ENCODE peak calls at places on chromosomes 6 and 20, in seven cellular contexts. One of them, this sample, is unnamed.

GRCh38 chr20:51803157-51803854 is 985 bp upstream of the SALL4 start:
- DNase-seq in fibroblast of the aortic adventitia: peak; percentile 30
- DNase-seq in hepatocyte: no peak
- DNase-seq in neural progenitor cell: no peak
- DNase-seq in AG10803: no peak
- DNase-seq in heart right ventricle: no peak
- DNase-seq in BJ: no peak
- DNase-seq in this sample: no peak

GRCh38 chr20:46043556-46043955 is 14.5 kb downstream of the SLC12A5 start:
- DNase-seq in fibroblast of the aortic adventitia: no peak
- DNase-seq in hepatocyte: no peak
- DNase-seq in neural progenitor cell: no peak
- DNase-seq in AG10803: no peak
- DNase-seq in heart right ventricle: no peak
- DNase-seq in BJ: no peak
- DNase-seq in this sample: no peak

GRCh38 chr20:20780127-20780822 is 67.8 kb upstream of the RALGAPA2 start:
- DNase-seq in fibroblast of the aortic adventitia: peak; percentile 44
- DNase-seq in hepatocyte: peak; percentile 49
- DNase-seq in neural progenitor cell: no peak
- DNase-seq in AG10803: peak; percentile 13
- DNase-seq in heart right ventricle: peak; percentile 77
- DNase-seq in BJ: no peak
- DNase-seq in this sample: no peak

GRCh38 chr6:139442188-139442625 is 67.8 kb upstream of the CITED2 start:
- DNase-seq in fibroblast of the aortic adventitia: no peak
- DNase-seq in hepatocyte: no peak
- DNase-seq in neural progenitor cell: no peak
- DNase-seq in AG10803: no peak
- DNase-seq in heart right ventricle: no peak
- DNase-seq in BJ: no peak
- DNase-seq in this sample: no peak

GRCh38 chr6:7219310-7219709 is 93.7 kb downstream of the SSR1 start:
- DNase-seq in fibroblast of the aortic adventitia: no peak
- DNase-seq in hepatocyte: peak; percentile 37
- DNase-seq in neural progenitor cell: no peak
- DNase-seq in AG10803: peak; percentile 19
- DNase-seq in heart right ventricle: peak; percentile 48
- DNase-seq in BJ: no peak
- DNase-seq in this sample: no peak

GRCh38 chr6:150269857-150270223 is 99.0 kb upstream of the IYD start:
- DNase-seq in fibroblast of the aortic adventitia: peak; percentile 45
- DNase-seq in hepatocyte: peak; percentile 72
- DNase-seq in neural progenitor cell: no peak
- DNase-seq in AG10803: peak; percentile 35
- DNase-seq in heart right ventricle: no peak
- DNase-seq in BJ: no peak
- DNase-seq in this sample: no peak

GRCh38 chr6:69706724-69707123 is 90.1 kb downstream of the LMBRD1 start:
- DNase-seq in fibroblast of the aortic adventitia: no peak
- DNase-seq in hepatocyte: no peak
- DNase-seq in neural progenitor cell: no peak
- DNase-seq in AG10803: no peak
- DNase-seq in heart right ventricle: no peak
- DNase-seq in BJ: no peak
- DNase-seq in this sample: no peak

GRCh38 chr20:43895235-43895634 is 19.4 kb upstream of the TOX2 start:
- DNase-seq in fibroblast of the aortic adventitia: peak; percentile 94
- DNase-seq in hepatocyte: no peak
- DNase-seq in neural progenitor cell: no peak
- DNase-seq in AG10803: peak; percentile 82
- DNase-seq in heart right ventricle: no peak
- DNase-seq in BJ: no peak
- DNase-seq in this sample: no peak

GRCh38 chr6:154384196-154384595 is 27.6 kb upstream of the IPCEF1 start:
- DNase-seq in fibroblast of the aortic adventitia: no peak
- DNase-seq in hepatocyte: no peak
- DNase-seq in neural progenitor cell: no peak
- DNase-seq in AG10803: no peak
- DNase-seq in heart right ventricle: no peak
- DNase-seq in BJ: no peak
- DNase-seq in this sample: no peak

GRCh38 chr6:25934181-25934580 is 3.7 kb upstream of the SLC17A2 start:
- DNase-seq in fibroblast of the aortic adventitia: no peak
- DNase-seq in hepatocyte: no peak
- DNase-seq in neural progenitor cell: no peak
- DNase-seq in AG10803: no peak
- DNase-seq in heart right ventricle: no peak
- DNase-seq in BJ: no peak
- DNase-seq in this sample: no peak

GRCh38 chr6:37125779-37126553 is 44.0 kb upstream of the PIM1 start:
- DNase-seq in fibroblast of the aortic adventitia: no peak
- DNase-seq in hepatocyte: peak; percentile 49
- DNase-seq in neural progenitor cell: peak; percentile 94
- DNase-seq in AG10803: no peak
- DNase-seq in heart right ventricle: no peak
- DNase-seq in BJ: no peak
- DNase-seq in this sample: no peak

GRCh38 chr6:128919412-128919811 is 36.5 kb downstream of the LAMA2 start:
- DNase-seq in fibroblast of the aortic adventitia: peak; percentile 63
- DNase-seq in hepatocyte: no peak
- DNase-seq in neural progenitor cell: no peak
- DNase-seq in AG10803: peak; percentile 76
- DNase-seq in heart right ventricle: no peak
- DNase-seq in BJ: peak; percentile 38
- DNase-seq in this sample: peak; percentile 42

GRCh38 chr20:19380211-19380610 is 167.8 kb downstream of the SLC24A3 start:
- DNase-seq in fibroblast of the aortic adventitia: no peak
- DNase-seq in hepatocyte: no peak
- DNase-seq in neural progenitor cell: no peak
- DNase-seq in AG10803: no peak
- DNase-seq in heart right ventricle: no peak
- DNase-seq in BJ: no peak
- DNase-seq in this sample: no peak

GRCh38 chr6:129686941-129687627 is 22.9 kb downstream of the ARHGAP18 start:
- DNase-seq in fibroblast of the aortic adventitia: peak; percentile 59
- DNase-seq in hepatocyte: no peak
- DNase-seq in neural progenitor cell: no peak
- DNase-seq in AG10803: peak; percentile 52
- DNase-seq in heart right ventricle: no peak
- DNase-seq in BJ: no peak
- DNase-seq in this sample: no peak

GRCh38 chr6:26016326-26017275 is 54.0 kb downstream of the TRIM38 start:
- DNase-seq in fibroblast of the aortic adventitia: no peak
- DNase-seq in hepatocyte: no peak
- DNase-seq in neural progenitor cell: no peak
- DNase-seq in AG10803: no peak
- DNase-seq in heart right ventricle: peak; percentile 66
- DNase-seq in BJ: no peak
- DNase-seq in this sample: no peak

GRCh38 chr20:47141941-47142781 is 214.3 kb downstream of the ZMYND8 start:
- DNase-seq in fibroblast of the aortic adventitia: peak; percentile 21
- DNase-seq in hepatocyte: no peak
- DNase-seq in neural progenitor cell: no peak
- DNase-seq in AG10803: no peak
- DNase-seq in heart right ventricle: no peak
- DNase-seq in BJ: no peak
- DNase-seq in this sample: no peak

GRCh38 chr6:149967591-149967990 is 3.8 kb downstream of the ULBP1 start:
- DNase-seq in fibroblast of the aortic adventitia: no peak
- DNase-seq in hepatocyte: no peak
- DNase-seq in neural progenitor cell: no peak
- DNase-seq in AG10803: no peak
- DNase-seq in heart right ventricle: no peak
- DNase-seq in BJ: no peak
- DNase-seq in this sample: no peak

GRCh38 chr20:44467289-44467883 is 8.3 kb upstream of the TTPAL start:
- DNase-seq in fibroblast of the aortic adventitia: peak; percentile 14
- DNase-seq in hepatocyte: peak; percentile 44
- DNase-seq in neural progenitor cell: peak; percentile 21
- DNase-seq in AG10803: no peak
- DNase-seq in heart right ventricle: peak; percentile 46
- DNase-seq in BJ: no peak
- DNase-seq in this sample: no peak

GRCh38 chr20:44728835-44729342 is 13.7 kb downstream of the CCN5 start:
- DNase-seq in fibroblast of the aortic adventitia: peak; percentile 82
- DNase-seq in hepatocyte: peak; percentile 71
- DNase-seq in neural progenitor cell: peak; percentile 36
- DNase-seq in AG10803: peak; percentile 91
- DNase-seq in heart right ventricle: peak; percentile 71
- DNase-seq in BJ: peak; percentile 77
- DNase-seq in this sample: peak; percentile 85

GRCh38 chr6:75230484-75231325 is 12.9 kb downstream of the COX7A2 start:
- DNase-seq in fibroblast of the aortic adventitia: peak; percentile 78
- DNase-seq in hepatocyte: peak; percentile 77
- DNase-seq in neural progenitor cell: peak; percentile 66
- DNase-seq in AG10803: peak; percentile 76
- DNase-seq in heart right ventricle: no peak
- DNase-seq in BJ: no peak
- DNase-seq in this sample: peak; percentile 38

GRCh38 chr6:11589261-11589660 is 51.7 kb downstream of the TMEM170B start:
- DNase-seq in fibroblast of the aortic adventitia: peak; percentile 61
- DNase-seq in hepatocyte: no peak
- DNase-seq in neural progenitor cell: no peak
- DNase-seq in AG10803: no peak
- DNase-seq in heart right ventricle: no peak
- DNase-seq in BJ: no peak
- DNase-seq in this sample: no peak

GRCh38 chr6:15620616-15621015 is 42.2 kb downstream of the DTNBP1 start:
- DNase-seq in fibroblast of the aortic adventitia: no peak
- DNase-seq in hepatocyte: no peak
- DNase-seq in neural progenitor cell: peak; percentile 33
- DNase-seq in AG10803: no peak
- DNase-seq in heart right ventricle: no peak
- DNase-seq in BJ: no peak
- DNase-seq in this sample: no peak

GRCh38 chr6:143745160-143746133 is 67.7 kb downstream of the PHACTR2 start:
- DNase-seq in fibroblast of the aortic adventitia: peak; percentile 67
- DNase-seq in hepatocyte: peak; percentile 80
- DNase-seq in neural progenitor cell: peak; percentile 65
- DNase-seq in AG10803: peak; percentile 64
- DNase-seq in heart right ventricle: no peak
- DNase-seq in BJ: no peak
- DNase-seq in this sample: no peak

GRCh38 chr6:156963712-156964700 is 186.8 kb downstream of the ARID1B start:
- DNase-seq in fibroblast of the aortic adventitia: peak; percentile 70
- DNase-seq in hepatocyte: peak; percentile 26
- DNase-seq in neural progenitor cell: no peak
- DNase-seq in AG10803: peak; percentile 61
- DNase-seq in heart right ventricle: no peak
- DNase-seq in BJ: no peak
- DNase-seq in this sample: no peak

GRCh38 chr6:38209291-38209865 is 389.9 kb downstream of the ZFAND3 start:
- DNase-seq in fibroblast of the aortic adventitia: peak; percentile 4
- DNase-seq in hepatocyte: no peak
- DNase-seq in neural progenitor cell: no peak
- DNase-seq in AG10803: no peak
- DNase-seq in heart right ventricle: no peak
- DNase-seq in BJ: no peak
- DNase-seq in this sample: no peak

GRCh38 chr6:90982051-90982450 is 395.2 kb upstream of the MAP3K7 start:
- DNase-seq in fibroblast of the aortic adventitia: no peak
- DNase-seq in hepatocyte: no peak
- DNase-seq in neural progenitor cell: no peak
- DNase-seq in AG10803: no peak
- DNase-seq in heart right ventricle: no peak
- DNase-seq in BJ: no peak
- DNase-seq in this sample: no peak

GRCh38 chr20:32544260-32544722 is 40.8 kb downstream of the NOL4L start:
- DNase-seq in fibroblast of the aortic adventitia: no peak
- DNase-seq in hepatocyte: no peak
- DNase-seq in neural progenitor cell: no peak
- DNase-seq in AG10803: no peak
- DNase-seq in heart right ventricle: no peak
- DNase-seq in BJ: no peak
- DNase-seq in this sample: no peak
- H3K4me3 ChIP-seq in fibroblast of the aortic adventitia: no peak overlapping the region
- H3K4me3 ChIP-seq in hepatocyte: no peak overlapping the region
- H3K4me3 ChIP-seq in neural progenitor cell: no peak overlapping the region
- H3K4me3 ChIP-seq in AG10803: no peak overlapping the region
- H3K4me3 ChIP-seq in heart right ventricle: no peak overlapping the region
- H3K4me3 ChIP-seq in BJ: no peak overlapping the region
- H3K4me3 ChIP-seq in this sample: no peak overlapping the region

DNA sequence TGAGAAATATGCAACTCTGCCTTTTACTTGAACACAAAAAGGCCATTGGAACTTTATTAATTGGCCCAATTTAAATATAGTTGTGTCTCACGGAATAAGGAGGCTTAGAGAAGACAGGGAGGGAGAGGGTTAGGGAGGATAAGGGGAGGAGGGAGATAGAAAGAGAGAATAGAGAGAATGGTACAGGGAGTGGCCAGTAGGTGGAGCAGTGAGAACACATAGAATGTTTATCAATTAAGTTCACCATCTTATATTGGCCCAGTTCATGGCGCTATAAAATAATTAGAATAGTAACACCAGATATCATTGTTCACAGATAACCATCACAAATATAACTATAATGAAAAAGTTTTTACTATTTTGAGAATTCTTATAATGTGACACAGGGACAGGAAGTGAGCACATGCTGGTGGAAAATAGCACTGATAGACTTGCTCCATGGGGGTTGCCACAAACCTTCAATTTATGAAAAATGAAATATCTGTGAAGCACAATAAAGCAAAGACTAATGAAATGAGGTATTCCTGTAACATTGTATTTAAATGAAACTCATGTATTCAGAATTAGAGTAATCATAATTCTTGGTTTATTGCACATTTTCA is 374.1 kb upstream of the MANEA start:
- DNase-seq in fibroblast of the aortic adventitia: peak; percentile 28
- DNase-seq in hepatocyte: peak; percentile 71
- DNase-seq in neural progenitor cell: peak; percentile 59
- DNase-seq in AG10803: no peak
- DNase-seq in heart right ventricle: no peak
- DNase-seq in BJ: no peak
- DNase-seq in this sample: no peak
- TF ChIP-seq CTCF in fibroblast of the aortic adventitia: peak; percentile 51
- TF ChIP-seq CTCF in hepatocyte: peak; percentile 70
- TF ChIP-seq CTCF in neural progenitor cell: peak; percentile 78
- TF ChIP-seq CTCF in AG10803: peak; percentile 30
- TF ChIP-seq CTCF in heart right ventricle: peak; percentile 38
- TF ChIP-seq CTCF in BJ: peak; percentile 29
- TF ChIP-seq CTCF in this sample: peak; percentile 29

GRCh38 chr6:112214749-112215269 is 39.6 kb downstream of the LAMA4 start:
- DNase-seq in fibroblast of the aortic adventitia: peak; percentile 32
- DNase-seq in hepatocyte: peak; percentile 72
- DNase-seq in neural progenitor cell: no peak
- DNase-seq in AG10803: no peak
- DNase-seq in heart right ventricle: no peak
- DNase-seq in BJ: no peak
- DNase-seq in this sample: no peak
- H3K4me3 ChIP-seq in fibroblast of the aortic adventitia: no peak overlapping the region
- H3K4me3 ChIP-seq in hepatocyte: no peak overlapping the region
- H3K4me3 ChIP-seq in neural progenitor cell: no peak overlapping the region
- H3K4me3 ChIP-seq in AG10803: no peak overlapping the region
- H3K4me3 ChIP-seq in heart right ventricle: no peak overlapping the region
- H3K4me3 ChIP-seq in BJ: no peak overlapping the region
- H3K4me3 ChIP-seq in this sample: no peak overlapping the region

DNA sequence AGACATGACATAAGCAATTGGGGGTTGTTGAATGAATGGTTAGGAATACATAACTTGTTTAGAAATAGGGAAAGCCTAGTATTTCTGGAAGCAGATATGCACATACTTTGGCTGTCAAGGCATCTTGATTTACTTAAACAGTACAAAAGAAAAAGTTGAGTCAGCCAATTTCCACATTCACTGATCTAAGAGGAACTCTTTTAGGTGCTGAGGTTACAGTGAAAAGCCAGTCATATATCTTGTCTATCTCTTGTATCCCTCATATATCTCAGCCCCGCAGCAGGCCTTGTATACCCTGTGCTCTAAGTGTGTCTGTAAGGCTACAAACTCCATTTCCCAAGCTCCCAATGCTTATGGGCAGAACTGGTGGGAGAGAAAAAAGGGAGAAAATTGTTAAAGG is 11.6 kb downstream of the ZKSCAN4 start:
- DNase-seq in fibroblast of the aortic adventitia: no peak
- DNase-seq in hepatocyte: no peak
- DNase-seq in neural progenitor cell: no peak
- DNase-seq in AG10803: peak; percentile 10
- DNase-seq in heart right ventricle: no peak
- DNase-seq in BJ: no peak
- DNase-seq in this sample: no peak
- TF ChIP-seq CTCF in fibroblast of the aortic adventitia: no peak
- TF ChIP-seq CTCF in hepatocyte: no peak
- TF ChIP-seq CTCF in neural progenitor cell: no peak
- TF ChIP-seq CTCF in AG10803: no peak
- TF ChIP-seq CTCF in heart right ventricle: no peak
- TF ChIP-seq CTCF in BJ: no peak
- TF ChIP-seq CTCF in this sample: no peak